ENCODE peak calls at places on chromosomes 2 and 18, in ten cellular contexts. One of them, this sample, is unnamed.

GRCh38 chr18:32328379-32328778 is 138.5 kb downstream of the MEP1B start:
- DNase-seq in fibroblast of the aortic adventitia: peak
- DNase-seq in body of pancreas: no peak
- DNase-seq in AG10803: peak
- DNase-seq in HFF-Myc: no peak
- DNase-seq in spleen: no peak
- DNase-seq in CD8-positive, alpha-beta memory T cell: no peak
- DNase-seq in colonic mucosa: no peak
- DNase-seq in astrocyte of the spinal cord: peak
- DNase-seq in cardiac fibroblast: peak
- DNase-seq in this sample: no peak

GRCh38 chr2:10868021-10868420 is 43.7 kb upstream of the KCNF1 start:
- DNase-seq in body of pancreas: no peak
- DNase-seq in spleen: no peak
- DNase-seq in cardiac fibroblast: no peak
- DNase-seq in astrocyte of the spinal cord: no peak
- DNase-seq in fibroblast of the aortic adventitia: no peak
- DNase-seq in HFF-Myc: no peak
- DNase-seq in colonic mucosa: no peak
- DNase-seq in AG10803: no peak
- DNase-seq in CD8-positive, alpha-beta memory T cell: no peak
- DNase-seq in this sample: no peak

GRCh38 chr18:42114310-42114943 is 159.4 kb downstream of the PIK3C3 start:
- DNase-seq in fibroblast of the aortic adventitia: peak
- DNase-seq in AG10803: peak
- DNase-seq in cardiac fibroblast: peak
- DNase-seq in spleen: no peak
- DNase-seq in CD8-positive, alpha-beta memory T cell: peak
- DNase-seq in astrocyte of the spinal cord: peak
- DNase-seq in HFF-Myc: peak
- DNase-seq in colonic mucosa: peak
- DNase-seq in body of pancreas: peak
- DNase-seq in this sample: peak

GRCh38 chr2:190972213-190972612 is 41.8 kb downstream of the STAT1 start:
- DNase-seq in spleen: no peak
- DNase-seq in cardiac fibroblast: no peak
- DNase-seq in fibroblast of the aortic adventitia: no peak
- DNase-seq in astrocyte of the spinal cord: no peak
- DNase-seq in HFF-Myc: no peak
- DNase-seq in body of pancreas: no peak
- DNase-seq in AG10803: no peak
- DNase-seq in colonic mucosa: no peak
- DNase-seq in CD8-positive, alpha-beta memory T cell: no peak
- DNase-seq in this sample: no peak

GRCh38 chr2:210195066-210195852 is 24.1 kb upstream of the KANSL1L start:
- DNase-seq in HFF-Myc: peak
- DNase-seq in CD8-positive, alpha-beta memory T cell: peak
- DNase-seq in body of pancreas: peak
- DNase-seq in spleen: no peak
- DNase-seq in AG10803: peak
- DNase-seq in fibroblast of the aortic adventitia: peak
- DNase-seq in astrocyte of the spinal cord: peak
- DNase-seq in cardiac fibroblast: peak
- DNase-seq in colonic mucosa: no peak
- DNase-seq in this sample: no peak

GRCh38 chr2:113981404-113982134 is 91.7 kb downstream of the ACTR3 start:
- DNase-seq in colonic mucosa: no peak
- DNase-seq in cardiac fibroblast: peak
- DNase-seq in body of pancreas: no peak
- DNase-seq in CD8-positive, alpha-beta memory T cell: no peak
- DNase-seq in AG10803: peak
- DNase-seq in spleen: no peak
- DNase-seq in astrocyte of the spinal cord: peak
- DNase-seq in fibroblast of the aortic adventitia: peak
- DNase-seq in HFF-Myc: no peak
- DNase-seq in this sample: no peak

GRCh38 chr2:170505631-170506270 is 209.4 kb upstream of the SP5 start:
- DNase-seq in body of pancreas: peak
- DNase-seq in HFF-Myc: no peak
- DNase-seq in cardiac fibroblast: no peak
- DNase-seq in AG10803: no peak
- DNase-seq in colonic mucosa: peak
- DNase-seq in CD8-positive, alpha-beta memory T cell: no peak
- DNase-seq in astrocyte of the spinal cord: peak
- DNase-seq in spleen: no peak
- DNase-seq in fibroblast of the aortic adventitia: peak
- DNase-seq in this sample: no peak

GRCh38 chr2:165070089-165070488 is 114.8 kb upstream of the SLC38A11 start:
- DNase-seq in AG10803: no peak
- DNase-seq in CD8-positive, alpha-beta memory T cell: no peak
- DNase-seq in cardiac fibroblast: no peak
- DNase-seq in HFF-Myc: no peak
- DNase-seq in astrocyte of the spinal cord: no peak
- DNase-seq in spleen: no peak
- DNase-seq in colonic mucosa: no peak
- DNase-seq in fibroblast of the aortic adventitia: no peak
- DNase-seq in body of pancreas: no peak
- DNase-seq in this sample: no peak

GRCh38 chr18:62939925-62940324 is 224.6 kb downstream of the PHLPP1 start:
- DNase-seq in spleen: no peak
- DNase-seq in colonic mucosa: no peak
- DNase-seq in HFF-Myc: no peak
- DNase-seq in CD8-positive, alpha-beta memory T cell: no peak
- DNase-seq in body of pancreas: no peak
- DNase-seq in cardiac fibroblast: no peak
- DNase-seq in AG10803: no peak
- DNase-seq in fibroblast of the aortic adventitia: no peak
- DNase-seq in astrocyte of the spinal cord: no peak
- DNase-seq in this sample: no peak

GRCh38 chr2:149020432-149020851 is 18.1 kb upstream of the LYPD6B start:
- DNase-seq in AG10803: no peak
- DNase-seq in HFF-Myc: no peak
- DNase-seq in cardiac fibroblast: no peak
- DNase-seq in spleen: no peak
- DNase-seq in colonic mucosa: peak
- DNase-seq in body of pancreas: peak
- DNase-seq in astrocyte of the spinal cord: no peak
- DNase-seq in fibroblast of the aortic adventitia: no peak
- DNase-seq in CD8-positive, alpha-beta memory T cell: no peak
- DNase-seq in this sample: no peak

GRCh38 chr2:124668161-124668560 is 643.1 kb downstream of the CNTNAP5 start:
- DNase-seq in astrocyte of the spinal cord: peak
- DNase-seq in CD8-positive, alpha-beta memory T cell: no peak
- DNase-seq in AG10803: no peak
- DNase-seq in body of pancreas: no peak
- DNase-seq in fibroblast of the aortic adventitia: no peak
- DNase-seq in cardiac fibroblast: no peak
- DNase-seq in spleen: no peak
- DNase-seq in colonic mucosa: no peak
- DNase-seq in HFF-Myc: no peak
- DNase-seq in this sample: no peak

GRCh38 chr2:224901121-224901676 is 141.1 kb downstream of the DOCK10 start:
- DNase-seq in HFF-Myc: no peak
- DNase-seq in cardiac fibroblast: no peak
- DNase-seq in fibroblast of the aortic adventitia: no peak
- DNase-seq in spleen: no peak
- DNase-seq in AG10803: no peak
- DNase-seq in colonic mucosa: no peak
- DNase-seq in body of pancreas: no peak
- DNase-seq in astrocyte of the spinal cord: no peak
- DNase-seq in CD8-positive, alpha-beta memory T cell: no peak
- DNase-seq in this sample: no peak

GRCh38 chr2:5479265-5479928 is 212.8 kb upstream of the SOX11 start:
- DNase-seq in body of pancreas: no peak
- DNase-seq in colonic mucosa: no peak
- DNase-seq in fibroblast of the aortic adventitia: no peak
- DNase-seq in CD8-positive, alpha-beta memory T cell: no peak
- DNase-seq in astrocyte of the spinal cord: no peak
- DNase-seq in AG10803: no peak
- DNase-seq in HFF-Myc: no peak
- DNase-seq in spleen: no peak
- DNase-seq in cardiac fibroblast: no peak
- DNase-seq in this sample: no peak

GRCh38 chr18:24672165-24672950 is 211.9 kb downstream of the HRH4 start:
- DNase-seq in spleen: no peak
- DNase-seq in body of pancreas: no peak
- DNase-seq in colonic mucosa: no peak
- DNase-seq in astrocyte of the spinal cord: no peak
- DNase-seq in CD8-positive, alpha-beta memory T cell: no peak
- DNase-seq in cardiac fibroblast: no peak
- DNase-seq in AG10803: no peak
- DNase-seq in fibroblast of the aortic adventitia: no peak
- DNase-seq in HFF-Myc: no peak
- DNase-seq in this sample: no peak

DNA sequence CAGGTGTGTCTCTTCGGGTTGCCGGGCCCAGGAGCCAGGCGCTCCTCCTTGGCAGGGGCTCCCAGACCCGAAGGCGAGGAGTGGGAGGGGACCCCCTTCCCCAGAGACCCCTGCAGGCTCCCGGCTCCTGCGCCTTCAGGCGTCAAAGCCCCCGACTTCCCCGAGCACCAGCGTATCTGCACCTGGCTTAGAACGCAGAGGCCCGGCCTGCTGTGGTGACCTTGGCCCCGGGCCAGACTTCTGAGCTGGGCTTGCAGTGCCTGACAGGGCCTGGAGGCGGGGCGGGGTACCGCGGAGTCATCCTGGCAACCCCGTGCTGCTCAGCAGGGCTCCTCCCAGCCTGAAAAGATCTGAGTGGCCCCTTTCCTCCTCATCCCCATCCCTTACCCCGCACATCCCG is 27.0 kb downstream of the SKA1 start:
- DNase-seq in fibroblast of the aortic adventitia: peak
- DNase-seq in cardiac fibroblast: peak
- DNase-seq in spleen: no peak
- DNase-seq in CD8-positive, alpha-beta memory T cell: no peak
- DNase-seq in astrocyte of the spinal cord: peak
- DNase-seq in HFF-Myc: no peak
- DNase-seq in colonic mucosa: peak
- DNase-seq in body of pancreas: peak
- DNase-seq in AG10803: peak
- DNase-seq in this sample: no peak
- H3K4me3 ChIP-seq in fibroblast of the aortic adventitia: no peak
- H3K4me3 ChIP-seq in cardiac fibroblast: no peak
- H3K4me3 ChIP-seq in spleen: no peak
- H3K4me3 ChIP-seq in CD8-positive, alpha-beta memory T cell: no peak
- H3K4me3 ChIP-seq in astrocyte of the spinal cord: no peak
- H3K4me3 ChIP-seq in HFF-Myc: no peak
- H3K4me3 ChIP-seq in colonic mucosa: no peak
- H3K4me3 ChIP-seq in body of pancreas: no peak
- H3K4me3 ChIP-seq in AG10803: no peak
- H3K4me3 ChIP-seq in this sample: no peak

DNA sequence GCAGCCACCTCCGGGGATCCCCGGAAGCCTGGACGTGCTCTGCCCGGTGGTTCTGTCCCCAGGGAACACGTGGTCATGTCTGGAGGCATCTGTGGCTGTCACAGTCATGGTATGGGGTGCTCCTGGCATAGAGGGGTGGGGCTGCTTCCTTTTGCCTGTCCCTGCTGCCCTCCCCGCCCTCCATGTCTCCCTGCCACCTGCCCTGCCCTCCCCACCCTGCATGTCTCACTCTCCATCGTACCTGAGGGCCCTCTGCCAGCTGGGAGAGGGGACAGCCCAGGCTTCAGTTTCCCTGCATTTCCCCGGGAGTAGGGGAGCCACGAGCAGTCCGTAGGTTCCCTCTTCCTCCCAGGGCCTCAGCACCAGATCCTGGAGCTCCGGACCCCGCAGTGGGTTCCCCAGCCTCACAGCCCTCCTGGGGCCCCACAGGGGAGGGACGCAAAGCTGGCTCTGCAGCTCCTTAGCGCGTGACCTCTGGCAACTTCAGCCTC is 90.0 kb upstream of the CTDP1 start:
- DNase-seq in spleen: peak
- DNase-seq in AG10803: no peak
- DNase-seq in colonic mucosa: no peak
- DNase-seq in fibroblast of the aortic adventitia: no peak
- DNase-seq in HFF-Myc: no peak
- DNase-seq in CD8-positive, alpha-beta memory T cell: no peak
- DNase-seq in cardiac fibroblast: no peak
- DNase-seq in body of pancreas: no peak
- DNase-seq in astrocyte of the spinal cord: no peak
- DNase-seq in this sample: no peak
- H3K4me3 ChIP-seq in spleen: no peak
- H3K4me3 ChIP-seq in AG10803: no peak
- H3K4me3 ChIP-seq in colonic mucosa: no peak
- H3K4me3 ChIP-seq in fibroblast of the aortic adventitia: no peak
- H3K4me3 ChIP-seq in HFF-Myc: no peak
- H3K4me3 ChIP-seq in CD8-positive, alpha-beta memory T cell: no peak
- H3K4me3 ChIP-seq in cardiac fibroblast: no peak
- H3K4me3 ChIP-seq in body of pancreas: no peak
- H3K4me3 ChIP-seq in astrocyte of the spinal cord: no peak
- H3K4me3 ChIP-seq in this sample: no peak

DNA sequence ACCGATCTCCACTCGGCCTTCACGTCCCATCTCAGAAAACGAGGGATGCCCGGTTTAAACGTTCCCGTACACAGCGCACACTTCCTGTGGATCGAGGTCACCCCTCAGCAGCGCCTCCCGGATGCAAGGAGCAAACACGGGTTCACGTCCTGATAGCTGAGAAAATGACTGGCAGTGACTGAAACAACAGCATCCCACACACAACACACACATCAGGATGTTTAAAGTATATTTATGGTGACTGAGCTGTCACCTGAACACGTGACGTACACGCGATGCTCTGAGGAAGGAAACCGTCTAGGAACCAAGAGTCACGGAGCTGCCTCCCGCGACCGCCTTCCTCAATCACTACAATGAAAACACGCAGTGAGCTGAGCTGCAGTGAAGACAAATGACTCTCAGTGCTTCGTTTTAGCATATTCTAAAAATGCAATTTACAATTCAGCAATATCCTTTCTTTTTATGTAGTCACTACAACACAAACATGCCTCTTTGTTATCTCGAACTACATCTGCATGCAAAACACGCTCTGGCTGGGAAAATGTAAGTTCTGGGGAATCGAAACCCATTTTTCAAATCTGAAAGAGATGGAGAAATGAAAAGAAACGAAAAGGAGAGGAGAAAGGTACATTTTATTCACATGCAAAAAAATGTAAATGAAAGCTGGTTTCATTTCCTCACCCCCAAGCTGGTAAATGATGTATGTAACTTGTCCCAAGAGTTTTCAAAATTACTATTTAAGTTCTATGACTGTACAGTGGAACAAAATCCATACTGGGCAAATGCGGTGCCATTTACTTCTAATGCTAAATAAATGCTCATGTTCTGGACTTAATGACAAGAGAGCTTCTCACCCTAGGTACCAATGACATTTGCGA is 19.8 kb downstream of the HDAC4 start:
- DNase-seq in fibroblast of the aortic adventitia: no peak
- DNase-seq in colonic mucosa: no peak
- DNase-seq in HFF-Myc: no peak
- DNase-seq in spleen: peak
- DNase-seq in astrocyte of the spinal cord: no peak
- DNase-seq in cardiac fibroblast: no peak
- DNase-seq in body of pancreas: peak
- DNase-seq in CD8-positive, alpha-beta memory T cell: peak
- DNase-seq in AG10803: no peak
- DNase-seq in this sample: no peak
- H3K4me3 ChIP-seq in fibroblast of the aortic adventitia: no peak
- H3K4me3 ChIP-seq in colonic mucosa: no peak
- H3K4me3 ChIP-seq in HFF-Myc: no peak
- H3K4me3 ChIP-seq in spleen: peak
- H3K4me3 ChIP-seq in astrocyte of the spinal cord: no peak
- H3K4me3 ChIP-seq in cardiac fibroblast: no peak
- H3K4me3 ChIP-seq in body of pancreas: no peak
- H3K4me3 ChIP-seq in CD8-positive, alpha-beta memory T cell: peak
- H3K4me3 ChIP-seq in AG10803: no peak
- H3K4me3 ChIP-seq in this sample: no peak

GRCh38 chr2:98212291-98212690 is 125.3 kb downstream of the VWA3B start:
- DNase-seq in CD8-positive, alpha-beta memory T cell: no peak
- DNase-seq in fibroblast of the aortic adventitia: no peak
- DNase-seq in spleen: no peak
- DNase-seq in astrocyte of the spinal cord: no peak
- DNase-seq in cardiac fibroblast: no peak
- DNase-seq in AG10803: no peak
- DNase-seq in colonic mucosa: no peak
- DNase-seq in HFF-Myc: no peak
- DNase-seq in body of pancreas: no peak
- DNase-seq in this sample: no peak
- H3K4me3 ChIP-seq in CD8-positive, alpha-beta memory T cell: no peak
- H3K4me3 ChIP-seq in fibroblast of the aortic adventitia: no peak
- H3K4me3 ChIP-seq in spleen: no peak
- H3K4me3 ChIP-seq in astrocyte of the spinal cord: no peak
- H3K4me3 ChIP-seq in cardiac fibroblast: no peak
- H3K4me3 ChIP-seq in AG10803: no peak
- H3K4me3 ChIP-seq in colonic mucosa: no peak
- H3K4me3 ChIP-seq in HFF-Myc: no peak
- H3K4me3 ChIP-seq in body of pancreas: no peak
- H3K4me3 ChIP-seq in this sample: no peak

This sample was measured in epithelial cell of proximal tubule.